ENCODE peak calls at places on chromosomes 13 and 19, in seven cellular contexts. A is activated CD4-positive, alpha-beta T cell treated with anti-CD3 and anti-CD28 coated beads for 36 hours; F is lower leg skin; W is activated naive CD4-positive, alpha-beta T cell treated with anti-CD3 and anti-CD28 coated beads, Interleukin-2, amount 50 U/mL, for 72 hours; M is T follicular helper cell; Z is T-helper 2 cell; Y is PC-3. U is an unnamed sample.

GRCh38 chr13:23378009-23378632 is 55.4 kb downstream of the SACS start:
- DNase-seq in Z (peak), M (peak), A (peak), Y (peak), W (no peak), F (no peak), U (no peak)

GRCh38 chr19:51141181-51141580 is 920 bp upstream of the SIGLEC7 start:
- DNase-seq in Z (no peak), W (peak), M (no peak), F (no peak), Y (no peak), A (no peak), U (no peak)

GRCh38 chr19:18896421-18896841 is 473 bp upstream of the CERS1 start:
- DNase-seq in Y (peak), A (peak), M (no peak), F (no peak), Z (no peak), W (no peak), U (no peak)

GRCh38 chr13:48654511-48654910 is 782 bp downstream of the CYSLTR2 start:
- DNase-seq in W (no peak), Z (no peak), A (no peak), F (no peak), Y (no peak), M (no peak), U (no peak)

GRCh38 chr13:29953542-29953941 is 103.1 kb upstream of the UBL3 start:
- DNase-seq in Z (no peak), Y (no peak), W (no peak), A (no peak), M (no peak), F (no peak), U (no peak)

GRCh38 chr13:54628383-54628782 is 1599.8 kb downstream of the OLFM4 start:
- DNase-seq in F (no peak), W (no peak), M (no peak), Z (no peak), Y (peak), A (no peak), U (no peak)

GRCh38 chr19:45824041-45824471 is 8.9 kb upstream of the RSPH6A start:
- DNase-seq in F (no peak), Z (no peak), W (no peak), Y (no peak), A (no peak), M (no peak), U (peak)

GRCh38 chr19:58296086-58296485 is 9.1 kb upstream of the ERVK3-1 start:
- DNase-seq in M (no peak), F (no peak), Y (no peak), W (no peak), Z (no peak), A (no peak), U (no peak)